ENCODE peak calls at places on chromosomes 4 and X, in five cellular contexts. Y, T, O, D and N are unnamed samples.

GRCh38 chrX:23822397-23822796 is 39.4 kb downstream of the SAT1 start:
- DNase-seq in Y (no peak), T (no peak), O (no peak), D (no peak), N (no peak)

GRCh38 chr4:13657016-13657415 is 29.5 kb upstream of the BOD1L1 start:
- DNase-seq in Y (no peak), T (no peak), O (no peak), D (no peak), N (no peak)

GRCh38 chrX:13373027-13373806 is 53.4 kb upstream of the ATXN3L start:
- DNase-seq in Y (no peak), T (no peak), O (no peak), D (no peak), N (no peak)

GRCh38 chrX:134431894-134432293 is 28.1 kb upstream of the HPRT1 start:
- DNase-seq in Y (no peak), T (no peak), O (no peak), D (no peak), N (no peak)

GRCh38 chr4:145180298-145181090 is at the start of gene OTUD4:
- DNase-seq in Y (peak), T (peak), O (peak), D (peak), N (peak)

GRCh38 chrX:41543022-41543421 is 95.9 kb downstream of the NYX start:
- DNase-seq in Y (no peak), T (no peak), O (no peak), D (no peak), N (no peak)

GRCh38 chrX:133415276-133416105 is at the start of gene GPC4:
- DNase-seq in Y (peak), T (peak), O (peak), D (peak), N (no peak)

GRCh38 chr4:56055027-56055976 is 106.6 kb downstream of the CEP135 start:
- DNase-seq in Y (no peak), T (no peak), O (no peak), D (no peak), N (no peak)

GRCh38 chr4:78296261-78296660 is 239.1 kb downstream of the FRAS1 start:
- DNase-seq in Y (no peak), T (no peak), O (no peak), D (no peak), N (no peak)

GRCh38 chr4:83219344-83219990 is 65.1 kb downstream of the COQ2 start:
- DNase-seq in Y (no peak), T (no peak), O (peak), D (no peak), N (no peak)

GRCh38 chrX:152843852-152844251 is 13.0 kb downstream of the NSDHL start:
- DNase-seq in Y (no peak), T (no peak), O (no peak), D (no peak), N (no peak)

GRCh38 chr4:153127773-153128494 is 76.3 kb upstream of the TRIM2 start:
- DNase-seq in Y (peak), T (peak), O (peak), D (peak), N (peak)

GRCh38 chr4:9812530-9813340 is 31.3 kb downstream of the DRD5 start:
- DNase-seq in Y (no peak), T (peak), O (no peak), D (no peak), N (no peak)

GRCh38 chr4:94507708-94508107 is 56.0 kb downstream of the PDLIM5 start:
- DNase-seq in Y (no peak), T (no peak), O (peak), D (peak), N (peak)

GRCh38 chr4:99968330-99968729 is 18.3 kb upstream of the H2AZ1 start:
- DNase-seq in Y (no peak), T (no peak), O (no peak), D (no peak), N (no peak)

GRCh38 chrX:122641136-122641535 is 542.9 kb upstream of the GRIA3 start:
- DNase-seq in Y (no peak), T (no peak), O (no peak), D (no peak), N (no peak)

GRCh38 chr4:76251448-76252270 is at the start of gene FAM47E:
- DNase-seq in Y (peak), T (peak), O (peak), D (peak), N (peak)

GRCh38 chr4:22385615-22386014 is 130.3 kb downstream of the ADGRA3 start:
- DNase-seq in Y (no peak), T (no peak), O (no peak), D (no peak), N (no peak)

GRCh38 chr4:176794151-176794550 is 1.4 kb upstream of the VEGFC start:
- DNase-seq in Y (no peak), T (no peak), O (no peak), D (no peak), N (no peak)

GRCh38 chr4:102438396-102438795 is 62.8 kb upstream of the NFKB1 start:
- DNase-seq in Y (no peak), T (no peak), O (no peak), D (no peak), N (no peak)

GRCh38 chr4:43234626-43235025 is 342.1 kb downstream of the GRXCR1 start:
- DNase-seq in Y (no peak), T (no peak), O (no peak), D (no peak), N (no peak)

GRCh38 chr4:55018521-55018920 is 106.9 kb downstream of the KDR start:
- DNase-seq in Y (no peak), T (no peak), O (no peak), D (no peak), N (no peak)

GRCh38 chrX:115413246-115413878 is 123.8 kb downstream of the LUZP4 start:
- DNase-seq in Y (no peak), T (no peak), O (no peak), D (no peak), N (no peak)

GRCh38 chr4:62952366-62952765 is 1456.9 kb downstream of the TECRL start:
- DNase-seq in Y (no peak), T (no peak), O (no peak), D (no peak), N (no peak)

GRCh38 chr4:38964942-38965775 is 67.0 kb downstream of the TMEM156 start:
- DNase-seq in Y (no peak), T (no peak), O (no peak), D (no peak), N (no peak)

GRCh38 chrX:101078716-101079115 is at the start of gene TMEM35A:
- DNase-seq in Y (no peak), T (peak), O (no peak), D (no peak), N (no peak)

GRCh38 chr4:20176881-20177280 is 74.8 kb upstream of the SLIT2 start:
- DNase-seq in Y (no peak), T (no peak), O (no peak), D (no peak), N (no peak)

GRCh38 chr4:97994765-97995465 is 148.4 kb downstream of the STPG2 start:
- DNase-seq in Y (no peak), T (no peak), O (no peak), D (no peak), N (no peak)

GRCh38 chr4:140116442-140117104 is 37.4 kb downstream of the MAML3 start:
- DNase-seq in Y (no peak), T (peak), O (no peak), D (no peak), N (no peak)

GRCh38 chrX:2552621-2553297 is 52.0 kb upstream of the DHRSX start:
- DNase-seq in Y (no peak), T (no peak), O (no peak), D (no peak), N (no peak)

GRCh38 chr4:148162554-148162953 is 279.7 kb downstream of the NR3C2 start:
- DNase-seq in Y (no peak), T (no peak), O (no peak), D (no peak), N (no peak)

GRCh38 chr4:37890501-37891220 is at the start of gene TBC1D1:
- DNase-seq in Y (peak), T (peak), O (peak), D (peak), N (peak)

GRCh38 chrX:40299028-40299479 is 201.3 kb upstream of the BCOR start:
- DNase-seq in Y (no peak), T (peak), O (no peak), D (no peak), N (no peak)

GRCh38 chr4:32689520-32689919 is 1969.4 kb downstream of the PCDH7 start:
- DNase-seq in Y (no peak), T (no peak), O (no peak), D (no peak), N (no peak)

GRCh38 chr4:140726776-140727500 is 29.2 kb downstream of the TBC1D9 start:
- DNase-seq in Y (no peak), T (no peak), O (no peak), D (no peak), N (no peak)

GRCh38 chr4:3210467-3210866 is 38.5 kb upstream of the MSANTD1 start:
- DNase-seq in Y (no peak), T (no peak), O (peak), D (no peak), N (peak)

GRCh38 chr4:79874197-79874596 is 198.8 kb downstream of the ANTXR2 start:
- DNase-seq in Y (no peak), T (no peak), O (no peak), D (no peak), N (no peak)

GRCh38 chr4:7466904-7467303 is 32.2 kb upstream of the PSAPL1 start:
- DNase-seq in Y (no peak), T (no peak), O (no peak), D (no peak), N (no peak)

GRCh38 chr4:53119685-53120084 is 246.2 kb downstream of the SCFD2 start:
- DNase-seq in Y (no peak), T (no peak), O (no peak), D (no peak), N (no peak)
- H3K27ac ChIP-seq in Y (no peak), T (peak), O (peak), D (no peak), N (no peak)

DNA sequence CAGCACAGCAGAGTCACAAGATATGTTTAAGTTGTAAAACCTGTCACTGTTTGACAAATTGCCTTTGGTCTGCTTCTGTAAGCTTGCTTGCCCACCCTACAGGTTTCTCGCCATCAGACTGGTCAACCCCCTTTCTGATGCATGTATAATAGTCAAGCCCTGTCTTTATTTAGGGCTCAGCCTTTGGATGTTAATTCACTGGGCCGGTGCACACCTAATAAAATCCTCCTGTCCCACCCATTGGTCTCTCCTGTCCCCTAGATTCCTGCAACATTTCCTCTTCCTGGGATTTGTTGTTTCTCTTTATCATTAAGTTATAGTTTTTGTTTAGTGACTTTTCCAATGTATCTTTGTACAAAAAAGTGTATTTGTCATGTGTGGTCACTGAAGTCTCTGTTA is 38.2 kb downstream of the GLUD2 start:
- DNase-seq in Y (no peak), T (no peak), O (no peak), D (no peak), N (no peak)
- H3K27ac ChIP-seq in Y (no peak), T (no peak), O (no peak), D (no peak), N (no peak)

GRCh38 chr4:169231647-169232262 is 39.0 kb downstream of the SH3RF1 start:
- DNase-seq in Y (no peak), T (no peak), O (no peak), D (no peak), N (no peak)
- H3K27ac ChIP-seq in Y (no peak), T (peak), O (no peak), D (no peak), N (peak)

GRCh38 chr4:1112821-1113182 is 562 bp downstream of the RNF212 start:
- DNase-seq in Y (no peak), T (no peak), O (no peak), D (no peak), N (no peak)

GRCh38 chr4:1112174-1112820 is 1.1 kb downstream of the RNF212 start:
- DNase-seq in Y (peak), T (peak), O (no peak), D (no peak), N (no peak)

GRCh38 chr4:1109898-1110506 is 3.4 kb downstream of the RNF212 start:
- DNase-seq in Y (no peak), T (no peak), O (no peak), D (no peak), N (no peak)

GRCh38 chr4:1111259-1111809 is 2.0 kb downstream of the RNF212 start:
- DNase-seq in Y (no peak), T (no peak), O (no peak), D (no peak), N (no peak)

DNA sequence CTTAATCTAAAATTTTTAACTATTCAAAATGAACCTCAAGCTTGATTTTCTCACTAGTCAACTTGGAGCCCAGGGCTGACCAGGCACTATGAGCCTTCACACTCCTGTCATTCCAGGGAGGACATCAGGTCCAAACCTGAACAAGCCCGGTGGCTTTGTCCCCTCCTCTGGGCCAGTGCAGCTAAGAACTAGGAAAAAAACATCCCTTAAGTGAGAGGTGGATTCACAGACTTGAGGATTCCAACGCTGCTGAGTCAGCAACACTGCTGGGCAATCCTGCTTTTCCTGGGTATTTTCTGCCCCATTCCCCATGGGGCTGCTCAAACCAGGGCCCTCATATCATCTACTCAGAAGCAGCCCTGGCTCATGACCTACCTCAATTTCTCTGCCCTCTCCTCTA is 4.0 kb downstream of the RNF212 start:
- DNase-seq in Y (no peak), T (no peak), O (no peak), D (no peak), N (no peak)
- H3K27ac ChIP-seq in Y (peak), T (no peak), O (no peak), D (no peak), N (no peak)

DNA sequence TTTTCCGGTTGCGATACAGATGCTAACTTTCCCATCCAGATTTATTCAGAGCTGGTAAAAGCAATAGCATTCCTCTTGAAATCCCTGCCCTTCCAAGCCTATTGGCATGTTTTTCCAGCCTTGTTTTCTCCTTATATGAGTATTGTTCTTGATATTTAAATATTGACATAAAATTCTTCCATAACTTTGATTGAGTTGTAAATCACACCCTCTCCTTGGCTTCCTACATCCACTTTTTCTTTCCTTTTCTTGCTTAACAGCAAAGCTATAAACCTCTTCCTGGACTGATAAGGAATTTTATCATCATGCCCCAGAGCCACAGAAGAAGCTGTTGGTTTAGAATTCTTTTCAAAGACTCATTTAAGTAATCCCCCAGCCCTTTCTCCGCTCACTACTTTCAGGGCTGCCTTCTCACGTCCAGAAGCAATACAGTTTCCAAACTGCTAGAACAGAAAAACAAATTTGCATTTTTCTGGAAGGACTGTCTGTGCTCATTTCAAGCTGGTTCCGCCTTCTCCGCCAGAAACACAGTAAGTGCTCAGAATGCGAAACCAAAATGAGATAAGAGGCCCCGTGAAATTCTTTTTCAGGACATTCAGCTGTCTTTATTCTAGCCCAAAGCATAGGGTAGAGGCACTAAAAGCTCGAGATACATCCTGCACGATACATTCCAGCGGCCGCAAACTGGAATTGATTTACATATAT is 922 bp downstream of the MID1 start:
- DNase-seq in Y (no peak), T (peak), O (peak), D (no peak), N (no peak)
- H3K27ac ChIP-seq in Y (peak), T (peak), O (peak), D (no peak), N (peak)

GRCh38 chr4:186666252-186666651 is 57.4 kb downstream of the FAT1 start:
- DNase-seq in Y (no peak), T (no peak), O (no peak), D (no peak), N (no peak)

GRCh38 chr4:186657766-186658165 is 65.9 kb downstream of the FAT1 start:
- DNase-seq in Y (no peak), T (no peak), O (no peak), D (no peak), N (no peak)

GRCh38 chr4:186659936-186660335 is 63.7 kb downstream of the FAT1 start:
- DNase-seq in Y (no peak), T (no peak), O (no peak), D (no peak), N (no peak)

GRCh38 chr4:186658657-186659056 is 65.0 kb downstream of the FAT1 start:
- DNase-seq in Y (no peak), T (no peak), O (no peak), D (no peak), N (no peak)

GRCh38 chr4:186660403-186660802 is 63.3 kb downstream of the FAT1 start:
- DNase-seq in Y (no peak), T (no peak), O (no peak), D (no peak), N (no peak)
- H3K27ac ChIP-seq in Y (no peak), T (no peak), O (no peak), D (no peak), N (no peak)

GRCh38 chr4:46950826-46951225 is 41.8 kb upstream of the COX7B2 start:
- DNase-seq in Y (no peak), T (no peak), O (no peak), D (no peak), N (no peak)
- H3K27ac ChIP-seq in Y (no peak), T (no peak), O (no peak), D (no peak), N (no peak)

DNA sequence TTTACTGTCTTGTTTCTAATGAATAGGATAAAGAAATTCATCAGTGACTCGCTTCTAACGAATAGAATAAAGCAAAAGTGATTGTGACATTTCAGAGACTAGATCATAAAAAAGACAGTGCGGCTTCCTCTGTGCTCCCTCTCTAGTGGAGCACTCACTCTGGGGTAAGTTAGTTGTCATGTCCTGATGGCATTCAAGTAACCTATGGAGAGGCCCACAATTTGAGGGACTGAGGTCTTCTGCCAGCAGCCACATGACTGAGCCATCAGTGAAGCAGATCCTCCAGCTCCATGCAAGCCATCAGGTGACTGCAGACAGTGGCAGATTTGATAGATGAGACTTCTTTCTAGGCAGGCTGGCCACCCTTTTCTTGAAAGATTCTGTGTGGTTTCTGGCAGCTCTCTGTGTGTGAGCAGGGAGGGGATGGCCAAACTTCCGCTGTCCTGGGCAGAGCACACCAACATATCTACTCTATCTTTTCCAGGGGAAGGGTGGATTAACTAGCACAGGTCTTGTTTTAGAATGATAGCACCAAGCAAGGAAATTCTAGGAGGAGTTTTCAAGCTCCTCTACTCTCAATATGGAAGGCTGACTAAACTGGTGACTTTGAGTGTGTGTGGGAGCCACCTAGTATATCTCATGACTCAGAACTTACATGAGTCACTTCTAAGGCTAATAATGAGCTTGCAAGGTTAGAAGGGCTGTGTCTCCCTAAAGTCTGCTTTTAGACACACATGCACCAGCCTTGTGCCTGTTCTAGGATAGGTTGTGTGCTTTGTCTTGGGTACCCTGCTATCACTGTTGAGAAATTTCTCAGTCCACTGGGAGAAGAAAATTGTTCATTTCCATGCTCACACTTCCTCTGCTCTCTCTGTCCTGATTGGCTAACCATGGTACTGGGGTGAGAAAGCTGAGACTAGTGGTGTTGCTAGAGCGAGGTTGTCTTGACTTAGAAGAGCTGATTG is 72.7 kb downstream of the YIPF6 start:
- DNase-seq in Y (no peak), T (no peak), O (no peak), D (no peak), N (no peak)
- H3K27ac ChIP-seq in Y (no peak), T (no peak), O (no peak), D (peak), N (no peak)

GRCh38 chr4:27000820-27001219 is 140.2 kb downstream of the STIM2 start:
- DNase-seq in Y (no peak), T (no peak), O (no peak), D (no peak), N (no peak)
- H3K27ac ChIP-seq in Y (no peak), T (no peak), O (no peak), D (no peak), N (no peak)

GRCh38 chrX:53441531-53442321 is 7.6 kb upstream of the HSD17B10 start:
- DNase-seq in Y (peak), T (peak), O (peak), D (peak), N (peak)
- H3K27ac ChIP-seq in Y (peak), T (peak), O (peak), D (peak), N (peak)